ENCODE peak calls at places on chromosome 21, in seven cellular contexts. One of them, this sample, is unnamed. For H3K36me3, the result is how much of the 10 kb centered on the place peaks cover.

GRCh38 chr21:40422851-40423635 is 423.9 kb downstream of the DSCAM start:
- DNase-seq in spleen: no peak
- DNase-seq in naive thymus-derived CD4-positive, alpha-beta T cell: no peak
- DNase-seq in neuronal stem cell: no peak
- DNase-seq in heart left ventricle: no peak
- DNase-seq in iPS DF 6.9: no peak
- DNase-seq in heart right ventricle: no peak
- DNase-seq in this sample: no peak

GRCh38 chr21:21101911-21102310 is 103.7 kb downstream of the NCAM2 start:
- DNase-seq in spleen: no peak
- DNase-seq in naive thymus-derived CD4-positive, alpha-beta T cell: no peak
- DNase-seq in neuronal stem cell: peak
- DNase-seq in heart left ventricle: no peak
- DNase-seq in iPS DF 6.9: peak
- DNase-seq in heart right ventricle: no peak
- DNase-seq in this sample: no peak

GRCh38 chr21:23725576-23725975 is 1881.7 kb downstream of the MRPL39 start:
- DNase-seq in spleen: no peak
- DNase-seq in naive thymus-derived CD4-positive, alpha-beta T cell: no peak
- DNase-seq in neuronal stem cell: no peak
- DNase-seq in heart left ventricle: no peak
- DNase-seq in iPS DF 6.9: no peak
- DNase-seq in heart right ventricle: no peak
- DNase-seq in this sample: no peak

GRCh38 chr21:45211661-45212060 is 76.0 kb downstream of the POFUT2 start:
- DNase-seq in spleen: no peak
- DNase-seq in naive thymus-derived CD4-positive, alpha-beta T cell: no peak
- DNase-seq in neuronal stem cell: no peak
- DNase-seq in heart left ventricle: no peak
- DNase-seq in iPS DF 6.9: no peak
- DNase-seq in heart right ventricle: no peak
- DNase-seq in this sample: no peak

GRCh38 chr21:31103163-31103562 is 64.9 kb upstream of the KRTAP19-8 start:
- DNase-seq in spleen: no peak
- DNase-seq in naive thymus-derived CD4-positive, alpha-beta T cell: no peak
- DNase-seq in neuronal stem cell: no peak
- DNase-seq in heart left ventricle: no peak
- DNase-seq in iPS DF 6.9: no peak
- DNase-seq in heart right ventricle: no peak
- DNase-seq in this sample: no peak

GRCh38 chr21:16308269-16308668 is 578.5 kb downstream of the USP25 start:
- DNase-seq in spleen: no peak
- DNase-seq in naive thymus-derived CD4-positive, alpha-beta T cell: no peak
- DNase-seq in neuronal stem cell: no peak
- DNase-seq in heart left ventricle: no peak
- DNase-seq in iPS DF 6.9: no peak
- DNase-seq in heart right ventricle: no peak
- DNase-seq in this sample: no peak

GRCh38 chr21:44508711-44509445 is 31.1 kb downstream of the KRTAP10-1 start:
- DNase-seq in spleen: no peak
- DNase-seq in naive thymus-derived CD4-positive, alpha-beta T cell: no peak
- DNase-seq in neuronal stem cell: no peak
- DNase-seq in heart left ventricle: no peak
- DNase-seq in iPS DF 6.9: no peak
- DNase-seq in heart right ventricle: peak
- DNase-seq in this sample: peak

GRCh38 chr21:26067836-26068401 is 102.7 kb downstream of the APP start:
- DNase-seq in spleen: no peak
- DNase-seq in naive thymus-derived CD4-positive, alpha-beta T cell: no peak
- DNase-seq in neuronal stem cell: no peak
- DNase-seq in heart left ventricle: no peak
- DNase-seq in iPS DF 6.9: no peak
- DNase-seq in heart right ventricle: no peak
- DNase-seq in this sample: no peak

GRCh38 chr21:24456358-24456757 is 1150.9 kb downstream of the MRPL39 start:
- DNase-seq in spleen: peak
- DNase-seq in naive thymus-derived CD4-positive, alpha-beta T cell: no peak
- DNase-seq in neuronal stem cell: no peak
- DNase-seq in heart left ventricle: no peak
- DNase-seq in iPS DF 6.9: no peak
- DNase-seq in heart right ventricle: no peak
- DNase-seq in this sample: no peak

GRCh38 chr21:26843912-26844257 is 1.3 kb downstream of the ADAMTS1 start:
- DNase-seq in spleen: no peak
- DNase-seq in naive thymus-derived CD4-positive, alpha-beta T cell: no peak
- DNase-seq in neuronal stem cell: peak
- DNase-seq in heart left ventricle: no peak
- DNase-seq in iPS DF 6.9: no peak
- DNase-seq in heart right ventricle: no peak
- DNase-seq in this sample: no peak

GRCh38 chr21:22631066-22631465 is 1632.9 kb downstream of the NCAM2 start:
- DNase-seq in spleen: no peak
- DNase-seq in naive thymus-derived CD4-positive, alpha-beta T cell: no peak
- DNase-seq in neuronal stem cell: no peak
- DNase-seq in heart left ventricle: no peak
- DNase-seq in iPS DF 6.9: no peak
- DNase-seq in heart right ventricle: no peak
- DNase-seq in this sample: no peak

GRCh38 chr21:15414057-15414456 is 315.7 kb upstream of the USP25 start:
- DNase-seq in spleen: no peak
- DNase-seq in naive thymus-derived CD4-positive, alpha-beta T cell: no peak
- DNase-seq in neuronal stem cell: no peak
- DNase-seq in heart left ventricle: no peak
- DNase-seq in iPS DF 6.9: no peak
- DNase-seq in heart right ventricle: no peak
- DNase-seq in this sample: no peak

GRCh38 chr21:45351061-45351460 is 53.9 kb upstream of the COL18A1 start:
- DNase-seq in spleen: no peak
- DNase-seq in naive thymus-derived CD4-positive, alpha-beta T cell: no peak
- DNase-seq in neuronal stem cell: no peak
- DNase-seq in heart left ventricle: no peak
- DNase-seq in iPS DF 6.9: no peak
- DNase-seq in heart right ventricle: peak
- DNase-seq in this sample: no peak

GRCh38 chr21:29104239-29104708 is 26.2 kb upstream of the MAP3K7CL start:
- DNase-seq in spleen: no peak
- DNase-seq in naive thymus-derived CD4-positive, alpha-beta T cell: no peak
- DNase-seq in neuronal stem cell: peak
- DNase-seq in heart left ventricle: no peak
- DNase-seq in iPS DF 6.9: no peak
- DNase-seq in heart right ventricle: no peak
- DNase-seq in this sample: no peak

GRCh38 chr21:16863541-16863940 is 649.3 kb upstream of the CXADR start:
- DNase-seq in spleen: no peak
- DNase-seq in naive thymus-derived CD4-positive, alpha-beta T cell: no peak
- DNase-seq in neuronal stem cell: no peak
- DNase-seq in heart left ventricle: no peak
- DNase-seq in iPS DF 6.9: no peak
- DNase-seq in heart right ventricle: no peak
- DNase-seq in this sample: no peak

GRCh38 chr21:46057710-46058241 is 40.1 kb upstream of the COL6A2 start:
- DNase-seq in spleen: no peak
- DNase-seq in naive thymus-derived CD4-positive, alpha-beta T cell: no peak
- DNase-seq in neuronal stem cell: no peak
- DNase-seq in heart left ventricle: no peak
- DNase-seq in iPS DF 6.9: no peak
- DNase-seq in heart right ventricle: no peak
- DNase-seq in this sample: no peak

GRCh38 chr21:15895142-15896106 is 165.6 kb downstream of the USP25 start:
- DNase-seq in spleen: no peak
- DNase-seq in naive thymus-derived CD4-positive, alpha-beta T cell: no peak
- DNase-seq in neuronal stem cell: no peak
- DNase-seq in heart left ventricle: no peak
- DNase-seq in iPS DF 6.9: no peak
- DNase-seq in heart right ventricle: no peak
- DNase-seq in this sample: no peak

GRCh38 chr21:16551101-16551695 is 821.4 kb downstream of the USP25 start:
- DNase-seq in spleen: no peak
- DNase-seq in naive thymus-derived CD4-positive, alpha-beta T cell: no peak
- DNase-seq in neuronal stem cell: no peak
- DNase-seq in heart left ventricle: no peak
- DNase-seq in iPS DF 6.9: no peak
- DNase-seq in heart right ventricle: no peak
- DNase-seq in this sample: no peak

GRCh38 chr21:45575993-45576837 is 34.0 kb upstream of the SLC19A1 start:
- DNase-seq in spleen: peak
- DNase-seq in naive thymus-derived CD4-positive, alpha-beta T cell: no peak
- DNase-seq in neuronal stem cell: no peak
- DNase-seq in heart left ventricle: no peak
- DNase-seq in iPS DF 6.9: no peak
- DNase-seq in heart right ventricle: no peak
- DNase-seq in this sample: peak

GRCh38 chr21:44785620-44786344 is 15.8 kb downstream of the UBE2G2 start:
- DNase-seq in spleen: no peak
- DNase-seq in naive thymus-derived CD4-positive, alpha-beta T cell: no peak
- DNase-seq in neuronal stem cell: no peak
- DNase-seq in heart left ventricle: no peak
- DNase-seq in iPS DF 6.9: no peak
- DNase-seq in heart right ventricle: no peak
- DNase-seq in this sample: no peak

GRCh38 chr21:28283652-28284490 is 708.8 kb downstream of the LTN1 start:
- DNase-seq in spleen: no peak
- DNase-seq in naive thymus-derived CD4-positive, alpha-beta T cell: no peak
- DNase-seq in neuronal stem cell: no peak
- DNase-seq in heart left ventricle: no peak
- DNase-seq in iPS DF 6.9: no peak
- DNase-seq in heart right ventricle: no peak
- DNase-seq in this sample: no peak

GRCh38 chr21:34794686-34795085 is 125.9 kb downstream of the CLIC6 start:
- DNase-seq in spleen: no peak
- DNase-seq in naive thymus-derived CD4-positive, alpha-beta T cell: no peak
- DNase-seq in neuronal stem cell: no peak
- DNase-seq in heart left ventricle: no peak
- DNase-seq in iPS DF 6.9: no peak
- DNase-seq in heart right ventricle: no peak
- DNase-seq in this sample: no peak
- H3K36me3 ChIP-seq in spleen: under half
- H3K36me3 ChIP-seq in naive thymus-derived CD4-positive, alpha-beta T cell: under half
- H3K36me3 ChIP-seq in neuronal stem cell: under half
- H3K36me3 ChIP-seq in heart left ventricle: under half
- H3K36me3 ChIP-seq in iPS DF 6.9: under half
- H3K36me3 ChIP-seq in heart right ventricle: half or more
- H3K36me3 ChIP-seq in this sample: under half

GRCh38 chr21:36237441-36237840 is 80.8 kb downstream of the DOP1B start:
- DNase-seq in spleen: no peak
- DNase-seq in naive thymus-derived CD4-positive, alpha-beta T cell: no peak
- DNase-seq in neuronal stem cell: no peak
- DNase-seq in heart left ventricle: no peak
- DNase-seq in iPS DF 6.9: no peak
- DNase-seq in heart right ventricle: no peak
- DNase-seq in this sample: no peak
- H3K36me3 ChIP-seq in spleen: under half
- H3K36me3 ChIP-seq in naive thymus-derived CD4-positive, alpha-beta T cell: under half
- H3K36me3 ChIP-seq in neuronal stem cell: under half
- H3K36me3 ChIP-seq in heart left ventricle: under half
- H3K36me3 ChIP-seq in iPS DF 6.9: under half
- H3K36me3 ChIP-seq in heart right ventricle: half or more
- H3K36me3 ChIP-seq in this sample: under half

DNA sequence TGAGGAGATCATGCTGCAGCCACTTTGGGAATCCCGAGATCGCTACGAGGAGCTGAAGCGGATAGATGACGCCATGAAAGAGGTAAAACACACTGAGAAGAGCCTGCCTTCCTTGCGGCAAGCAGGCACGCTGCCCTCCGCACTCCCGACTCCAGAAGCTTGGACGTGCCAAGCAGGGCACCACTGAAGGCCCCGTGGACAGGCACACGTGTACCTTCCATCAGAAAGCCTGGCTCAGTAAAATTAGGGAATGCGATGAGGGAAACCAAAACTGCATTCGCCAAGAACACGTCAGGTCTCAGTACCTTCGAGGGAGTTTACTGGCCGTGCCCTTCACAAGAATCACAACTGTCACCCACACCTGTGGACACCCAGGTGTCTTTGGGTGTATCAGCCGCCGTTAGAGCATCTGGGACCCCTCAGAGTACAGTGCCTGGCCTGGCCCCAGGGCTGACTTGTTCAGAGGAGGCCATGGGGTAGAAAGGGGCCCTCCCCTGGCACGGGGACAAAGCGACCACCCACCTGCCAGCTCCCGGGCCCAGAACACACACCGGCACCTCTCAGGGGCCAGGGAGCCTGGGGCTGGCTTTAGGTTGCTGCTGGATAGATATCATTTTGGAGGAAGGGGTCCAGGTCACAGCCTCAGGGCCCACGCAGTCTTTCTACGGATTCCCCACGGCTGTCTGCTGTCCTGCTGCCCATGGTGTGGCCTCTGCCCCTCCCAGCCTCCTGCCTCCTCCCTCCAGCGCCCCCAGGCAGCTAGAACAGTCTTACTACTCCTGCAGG is 108.4 kb downstream of the WDR4 start:
- DNase-seq in spleen: no peak
- DNase-seq in naive thymus-derived CD4-positive, alpha-beta T cell: no peak
- DNase-seq in neuronal stem cell: no peak
- DNase-seq in heart left ventricle: no peak
- DNase-seq in iPS DF 6.9: no peak
- DNase-seq in heart right ventricle: no peak
- DNase-seq in this sample: no peak
- H3K36me3 ChIP-seq in spleen: under half
- H3K36me3 ChIP-seq in naive thymus-derived CD4-positive, alpha-beta T cell: under half
- H3K36me3 ChIP-seq in neuronal stem cell: half or more
- H3K36me3 ChIP-seq in heart left ventricle: under half
- H3K36me3 ChIP-seq in iPS DF 6.9: under half
- H3K36me3 ChIP-seq in heart right ventricle: under half
- H3K36me3 ChIP-seq in this sample: under half

GRCh38 chr21:33546076-33546475 is 3.2 kb downstream of the SON start:
- DNase-seq in spleen: no peak
- DNase-seq in naive thymus-derived CD4-positive, alpha-beta T cell: no peak
- DNase-seq in neuronal stem cell: no peak
- DNase-seq in heart left ventricle: no peak
- DNase-seq in iPS DF 6.9: no peak
- DNase-seq in heart right ventricle: no peak
- DNase-seq in this sample: no peak
- H3K36me3 ChIP-seq in spleen: under half
- H3K36me3 ChIP-seq in naive thymus-derived CD4-positive, alpha-beta T cell: under half
- H3K36me3 ChIP-seq in neuronal stem cell: under half
- H3K36me3 ChIP-seq in heart left ventricle: under half
- H3K36me3 ChIP-seq in iPS DF 6.9: under half
- H3K36me3 ChIP-seq in heart right ventricle: half or more
- H3K36me3 ChIP-seq in this sample: under half

DNA sequence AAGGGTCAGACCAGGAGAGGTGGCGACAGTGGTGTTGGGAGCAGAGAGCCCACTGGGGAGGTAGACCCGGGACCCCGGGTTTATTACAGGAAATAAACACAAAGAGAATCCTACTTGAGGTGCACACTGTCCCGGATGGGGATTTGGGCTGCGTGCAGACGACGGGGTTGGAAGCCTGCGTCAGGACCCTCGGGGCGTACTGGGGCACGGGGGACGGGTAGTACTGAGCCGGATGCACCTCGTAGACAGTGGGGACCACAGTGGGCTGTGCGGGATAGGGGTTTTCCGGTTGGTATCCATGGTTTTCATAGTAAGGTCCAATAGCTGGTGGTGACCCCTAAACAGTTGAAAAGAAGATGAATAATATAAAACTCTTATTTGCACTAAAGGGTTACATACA is 13.7 kb downstream of the TMPRSS2 start:
- DNase-seq in spleen: no peak
- DNase-seq in naive thymus-derived CD4-positive, alpha-beta T cell: no peak
- DNase-seq in neuronal stem cell: no peak
- DNase-seq in heart left ventricle: no peak
- DNase-seq in iPS DF 6.9: no peak
- DNase-seq in heart right ventricle: no peak
- DNase-seq in this sample: no peak
- H3K36me3 ChIP-seq in spleen: under half
- H3K36me3 ChIP-seq in naive thymus-derived CD4-positive, alpha-beta T cell: under half
- H3K36me3 ChIP-seq in neuronal stem cell: under half
- H3K36me3 ChIP-seq in heart left ventricle: under half
- H3K36me3 ChIP-seq in iPS DF 6.9: under half
- H3K36me3 ChIP-seq in heart right ventricle: under half
- H3K36me3 ChIP-seq in this sample: under half